ENCODE peak calls at places on chromosomes 16 and 17, in eight cellular contexts. One of them, this sample, is unnamed.

GRCh38 chr17:63775420-63775819 is 1.4 kb downstream of the DDX42 start:
- DNase-seq in EH: peak; percentile 18
- DNase-seq in stimulated activated CD8-positive, alpha-beta memory T cell treated with anti-CD3 and anti-CD28 coated beads, Interleukin-4, amount 100 ng/mL, for 24 hours: no peak
- DNase-seq in activated naive CD4-positive, alpha-beta T cell: no peak
- DNase-seq in stimulated activated CD4-positive, alpha-beta T cell treated with anti-CD3 and anti-CD28 coated beads, Interleukin-1b, Interleukin-23, amount 100 ng/mL, for 1 hour: no peak
- DNase-seq in ACHN: no peak
- DNase-seq in activated CD8-positive, alpha-beta memory T cell treated with anti-CD3 and anti-CD28 coated beads for 48 hours: no peak
- DNase-seq in dermis blood vessel endothelial cell: peak; percentile 22
- DNase-seq in this sample: no peak

GRCh38 chr16:8946544-8946943 is 17.2 kb downstream of the USP7 start:
- DNase-seq in stimulated activated CD8-positive, alpha-beta memory T cell treated with anti-CD3 and anti-CD28 coated beads, Interleukin-4, amount 100 ng/mL, for 24 hours: no peak
- DNase-seq in activated CD8-positive, alpha-beta memory T cell treated with anti-CD3 and anti-CD28 coated beads for 48 hours: no peak
- DNase-seq in activated naive CD4-positive, alpha-beta T cell: no peak
- DNase-seq in dermis blood vessel endothelial cell: no peak
- DNase-seq in EH: no peak
- DNase-seq in ACHN: no peak
- DNase-seq in stimulated activated CD4-positive, alpha-beta T cell treated with anti-CD3 and anti-CD28 coated beads, Interleukin-1b, Interleukin-23, amount 100 ng/mL, for 1 hour: no peak
- DNase-seq in this sample: no peak

GRCh38 chr16:77113835-77114234 is 77.2 kb upstream of the MON1B start:
- DNase-seq in activated CD8-positive, alpha-beta memory T cell treated with anti-CD3 and anti-CD28 coated beads for 48 hours: no peak
- DNase-seq in EH: no peak
- DNase-seq in dermis blood vessel endothelial cell: peak; percentile 45
- DNase-seq in ACHN: no peak
- DNase-seq in stimulated activated CD4-positive, alpha-beta T cell treated with anti-CD3 and anti-CD28 coated beads, Interleukin-1b, Interleukin-23, amount 100 ng/mL, for 1 hour: no peak
- DNase-seq in stimulated activated CD8-positive, alpha-beta memory T cell treated with anti-CD3 and anti-CD28 coated beads, Interleukin-4, amount 100 ng/mL, for 24 hours: no peak
- DNase-seq in activated naive CD4-positive, alpha-beta T cell: no peak
- DNase-seq in this sample: no peak

GRCh38 chr17:77396610-77397009 is 255.8 kb downstream of the SEC14L1 start:
- DNase-seq in EH: peak; percentile 43
- DNase-seq in ACHN: no peak
- DNase-seq in stimulated activated CD8-positive, alpha-beta memory T cell treated with anti-CD3 and anti-CD28 coated beads, Interleukin-4, amount 100 ng/mL, for 24 hours: no peak
- DNase-seq in dermis blood vessel endothelial cell: no peak
- DNase-seq in activated naive CD4-positive, alpha-beta T cell: no peak
- DNase-seq in activated CD8-positive, alpha-beta memory T cell treated with anti-CD3 and anti-CD28 coated beads for 48 hours: no peak
- DNase-seq in stimulated activated CD4-positive, alpha-beta T cell treated with anti-CD3 and anti-CD28 coated beads, Interleukin-1b, Interleukin-23, amount 100 ng/mL, for 1 hour: no peak
- DNase-seq in this sample: no peak

GRCh38 chr16:84137287-84137686 is 7.7 kb downstream of the HSDL1 start:
- DNase-seq in ACHN: no peak
- DNase-seq in stimulated activated CD4-positive, alpha-beta T cell treated with anti-CD3 and anti-CD28 coated beads, Interleukin-1b, Interleukin-23, amount 100 ng/mL, for 1 hour: no peak
- DNase-seq in activated CD8-positive, alpha-beta memory T cell treated with anti-CD3 and anti-CD28 coated beads for 48 hours: no peak
- DNase-seq in activated naive CD4-positive, alpha-beta T cell: no peak
- DNase-seq in dermis blood vessel endothelial cell: no peak
- DNase-seq in stimulated activated CD8-positive, alpha-beta memory T cell treated with anti-CD3 and anti-CD28 coated beads, Interleukin-4, amount 100 ng/mL, for 24 hours: no peak
- DNase-seq in EH: no peak
- DNase-seq in this sample: no peak

GRCh38 chr16:77912617-77913016 is 109.7 kb upstream of the CLEC3A start:
- DNase-seq in activated naive CD4-positive, alpha-beta T cell: no peak
- DNase-seq in stimulated activated CD4-positive, alpha-beta T cell treated with anti-CD3 and anti-CD28 coated beads, Interleukin-1b, Interleukin-23, amount 100 ng/mL, for 1 hour: no peak
- DNase-seq in ACHN: no peak
- DNase-seq in stimulated activated CD8-positive, alpha-beta memory T cell treated with anti-CD3 and anti-CD28 coated beads, Interleukin-4, amount 100 ng/mL, for 24 hours: no peak
- DNase-seq in dermis blood vessel endothelial cell: no peak
- DNase-seq in activated CD8-positive, alpha-beta memory T cell treated with anti-CD3 and anti-CD28 coated beads for 48 hours: no peak
- DNase-seq in EH: no peak
- DNase-seq in this sample: no peak

GRCh38 chr17:49545811-49546545 is 29.7 kb upstream of the NXPH3 start:
- DNase-seq in ACHN: no peak
- DNase-seq in EH: no peak
- DNase-seq in stimulated activated CD8-positive, alpha-beta memory T cell treated with anti-CD3 and anti-CD28 coated beads, Interleukin-4, amount 100 ng/mL, for 24 hours: no peak
- DNase-seq in dermis blood vessel endothelial cell: no peak
- DNase-seq in stimulated activated CD4-positive, alpha-beta T cell treated with anti-CD3 and anti-CD28 coated beads, Interleukin-1b, Interleukin-23, amount 100 ng/mL, for 1 hour: no peak
- DNase-seq in activated naive CD4-positive, alpha-beta T cell: no peak
- DNase-seq in activated CD8-positive, alpha-beta memory T cell treated with anti-CD3 and anti-CD28 coated beads for 48 hours: no peak
- DNase-seq in this sample: no peak

GRCh38 chr17:77242118-77242800 is 101.5 kb downstream of the SEC14L1 start:
- DNase-seq in activated CD8-positive, alpha-beta memory T cell treated with anti-CD3 and anti-CD28 coated beads for 48 hours: no peak
- DNase-seq in EH: no peak
- DNase-seq in dermis blood vessel endothelial cell: peak; percentile 49
- DNase-seq in ACHN: no peak
- DNase-seq in activated naive CD4-positive, alpha-beta T cell: no peak
- DNase-seq in stimulated activated CD8-positive, alpha-beta memory T cell treated with anti-CD3 and anti-CD28 coated beads, Interleukin-4, amount 100 ng/mL, for 24 hours: no peak
- DNase-seq in stimulated activated CD4-positive, alpha-beta T cell treated with anti-CD3 and anti-CD28 coated beads, Interleukin-1b, Interleukin-23, amount 100 ng/mL, for 1 hour: no peak
- DNase-seq in this sample: no peak

GRCh38 chr17:46782250-46782953 is 36.1 kb downstream of the WNT3 start:
- DNase-seq in activated naive CD4-positive, alpha-beta T cell: no peak
- DNase-seq in stimulated activated CD4-positive, alpha-beta T cell treated with anti-CD3 and anti-CD28 coated beads, Interleukin-1b, Interleukin-23, amount 100 ng/mL, for 1 hour: no peak
- DNase-seq in dermis blood vessel endothelial cell: peak; percentile 73
- DNase-seq in EH: peak; percentile 46
- DNase-seq in ACHN: peak; percentile 61
- DNase-seq in activated CD8-positive, alpha-beta memory T cell treated with anti-CD3 and anti-CD28 coated beads for 48 hours: no peak
- DNase-seq in stimulated activated CD8-positive, alpha-beta memory T cell treated with anti-CD3 and anti-CD28 coated beads, Interleukin-4, amount 100 ng/mL, for 24 hours: no peak
- DNase-seq in this sample: no peak

GRCh38 chr17:56478836-56479447 is 114.6 kb upstream of the NOG start:
- DNase-seq in activated CD8-positive, alpha-beta memory T cell treated with anti-CD3 and anti-CD28 coated beads for 48 hours: no peak
- DNase-seq in activated naive CD4-positive, alpha-beta T cell: no peak
- DNase-seq in EH: peak; percentile 39
- DNase-seq in stimulated activated CD4-positive, alpha-beta T cell treated with anti-CD3 and anti-CD28 coated beads, Interleukin-1b, Interleukin-23, amount 100 ng/mL, for 1 hour: no peak
- DNase-seq in dermis blood vessel endothelial cell: peak; percentile 59
- DNase-seq in ACHN: peak; percentile 32
- DNase-seq in stimulated activated CD8-positive, alpha-beta memory T cell treated with anti-CD3 and anti-CD28 coated beads, Interleukin-4, amount 100 ng/mL, for 24 hours: no peak
- DNase-seq in this sample: no peak

GRCh38 chr17:340074-340473 is 12.5 kb downstream of the RPH3AL start:
- DNase-seq in activated CD8-positive, alpha-beta memory T cell treated with anti-CD3 and anti-CD28 coated beads for 48 hours: no peak
- DNase-seq in stimulated activated CD4-positive, alpha-beta T cell treated with anti-CD3 and anti-CD28 coated beads, Interleukin-1b, Interleukin-23, amount 100 ng/mL, for 1 hour: no peak
- DNase-seq in stimulated activated CD8-positive, alpha-beta memory T cell treated with anti-CD3 and anti-CD28 coated beads, Interleukin-4, amount 100 ng/mL, for 24 hours: no peak
- DNase-seq in activated naive CD4-positive, alpha-beta T cell: no peak
- DNase-seq in EH: no peak
- DNase-seq in ACHN: no peak
- DNase-seq in dermis blood vessel endothelial cell: no peak
- DNase-seq in this sample: no peak

GRCh38 chr17:67608691-67609090 is 109.0 kb upstream of the NOL11 start:
- DNase-seq in activated naive CD4-positive, alpha-beta T cell: no peak
- DNase-seq in stimulated activated CD8-positive, alpha-beta memory T cell treated with anti-CD3 and anti-CD28 coated beads, Interleukin-4, amount 100 ng/mL, for 24 hours: no peak
- DNase-seq in ACHN: no peak
- DNase-seq in activated CD8-positive, alpha-beta memory T cell treated with anti-CD3 and anti-CD28 coated beads for 48 hours: no peak
- DNase-seq in dermis blood vessel endothelial cell: no peak
- DNase-seq in EH: peak; percentile 58
- DNase-seq in stimulated activated CD4-positive, alpha-beta T cell treated with anti-CD3 and anti-CD28 coated beads, Interleukin-1b, Interleukin-23, amount 100 ng/mL, for 1 hour: no peak
- DNase-seq in this sample: no peak

GRCh38 chr17:8125947-8126305 is 2.0 kb upstream of the HES7 start:
- DNase-seq in activated CD8-positive, alpha-beta memory T cell treated with anti-CD3 and anti-CD28 coated beads for 48 hours: no peak
- DNase-seq in ACHN: peak; percentile 68
- DNase-seq in stimulated activated CD8-positive, alpha-beta memory T cell treated with anti-CD3 and anti-CD28 coated beads, Interleukin-4, amount 100 ng/mL, for 24 hours: no peak
- DNase-seq in EH: peak; percentile 40
- DNase-seq in stimulated activated CD4-positive, alpha-beta T cell treated with anti-CD3 and anti-CD28 coated beads, Interleukin-1b, Interleukin-23, amount 100 ng/mL, for 1 hour: no peak
- DNase-seq in activated naive CD4-positive, alpha-beta T cell: no peak
- DNase-seq in dermis blood vessel endothelial cell: no peak
- DNase-seq in this sample: no peak

GRCh38 chr16:48025359-48025758 is 130.4 kb downstream of the ABCC12 start:
- DNase-seq in ACHN: no peak
- DNase-seq in EH: no peak
- DNase-seq in activated naive CD4-positive, alpha-beta T cell: no peak
- DNase-seq in dermis blood vessel endothelial cell: no peak
- DNase-seq in activated CD8-positive, alpha-beta memory T cell treated with anti-CD3 and anti-CD28 coated beads for 48 hours: no peak
- DNase-seq in stimulated activated CD8-positive, alpha-beta memory T cell treated with anti-CD3 and anti-CD28 coated beads, Interleukin-4, amount 100 ng/mL, for 24 hours: no peak
- DNase-seq in stimulated activated CD4-positive, alpha-beta T cell treated with anti-CD3 and anti-CD28 coated beads, Interleukin-1b, Interleukin-23, amount 100 ng/mL, for 1 hour: no peak
- DNase-seq in this sample: no peak

GRCh38 chr17:43799047-43799446 is 18.8 kb downstream of the CFAP97D1 start:
- DNase-seq in dermis blood vessel endothelial cell: no peak
- DNase-seq in EH: no peak
- DNase-seq in stimulated activated CD4-positive, alpha-beta T cell treated with anti-CD3 and anti-CD28 coated beads, Interleukin-1b, Interleukin-23, amount 100 ng/mL, for 1 hour: no peak
- DNase-seq in stimulated activated CD8-positive, alpha-beta memory T cell treated with anti-CD3 and anti-CD28 coated beads, Interleukin-4, amount 100 ng/mL, for 24 hours: no peak
- DNase-seq in ACHN: no peak
- DNase-seq in activated CD8-positive, alpha-beta memory T cell treated with anti-CD3 and anti-CD28 coated beads for 48 hours: no peak
- DNase-seq in activated naive CD4-positive, alpha-beta T cell: no peak
- DNase-seq in this sample: no peak

GRCh38 chr17:41907185-41907556 is 11.6 kb downstream of the ACLY start:
- DNase-seq in ACHN: peak; percentile 56
- DNase-seq in activated CD8-positive, alpha-beta memory T cell treated with anti-CD3 and anti-CD28 coated beads for 48 hours: no peak
- DNase-seq in stimulated activated CD8-positive, alpha-beta memory T cell treated with anti-CD3 and anti-CD28 coated beads, Interleukin-4, amount 100 ng/mL, for 24 hours: no peak
- DNase-seq in activated naive CD4-positive, alpha-beta T cell: no peak
- DNase-seq in dermis blood vessel endothelial cell: no peak
- DNase-seq in EH: peak; percentile 87
- DNase-seq in stimulated activated CD4-positive, alpha-beta T cell treated with anti-CD3 and anti-CD28 coated beads, Interleukin-1b, Interleukin-23, amount 100 ng/mL, for 1 hour: no peak
- DNase-seq in this sample: no peak

GRCh38 chr16:85010446-85010930 is 847 bp downstream of the ZDHHC7 start:
- DNase-seq in ACHN: no peak
- DNase-seq in stimulated activated CD4-positive, alpha-beta T cell treated with anti-CD3 and anti-CD28 coated beads, Interleukin-1b, Interleukin-23, amount 100 ng/mL, for 1 hour: no peak
- DNase-seq in EH: no peak
- DNase-seq in activated naive CD4-positive, alpha-beta T cell: no peak
- DNase-seq in dermis blood vessel endothelial cell: no peak
- DNase-seq in activated CD8-positive, alpha-beta memory T cell treated with anti-CD3 and anti-CD28 coated beads for 48 hours: no peak
- DNase-seq in stimulated activated CD8-positive, alpha-beta memory T cell treated with anti-CD3 and anti-CD28 coated beads, Interleukin-4, amount 100 ng/mL, for 24 hours: no peak
- DNase-seq in this sample: no peak

GRCh38 chr16:65062736-65063583 is 58.9 kb downstream of the CDH11 start:
- DNase-seq in stimulated activated CD4-positive, alpha-beta T cell treated with anti-CD3 and anti-CD28 coated beads, Interleukin-1b, Interleukin-23, amount 100 ng/mL, for 1 hour: no peak
- DNase-seq in stimulated activated CD8-positive, alpha-beta memory T cell treated with anti-CD3 and anti-CD28 coated beads, Interleukin-4, amount 100 ng/mL, for 24 hours: no peak
- DNase-seq in dermis blood vessel endothelial cell: no peak
- DNase-seq in activated CD8-positive, alpha-beta memory T cell treated with anti-CD3 and anti-CD28 coated beads for 48 hours: no peak
- DNase-seq in ACHN: no peak
- DNase-seq in EH: peak; percentile 70
- DNase-seq in activated naive CD4-positive, alpha-beta T cell: no peak
- DNase-seq in this sample: no peak

This sample was measured in cortex of kidney.